ENCODE peak calls at places on chromosomes 16 and 17, in four cellular contexts. O is PC-9, E is AG10803, J is IMR-90. W is an unnamed sample.

GRCh38 chr16:85641776-85642176 is 28.7 kb downstream of the GSE1 start:
- DNase-seq in O (no peak), E (peak; percentile 56), J (no peak), W (no peak)

GRCh38 chr16:27324851-27325301 is 11.1 kb downstream of the IL4R start:
- DNase-seq in O (no peak), E (no peak), J (no peak), W (no peak)

GRCh38 chr17:79051306-79051705 is 23.3 kb upstream of the ENGASE start:
- DNase-seq in E (no peak), J (peak; percentile 36), O (no peak), W (no peak)

GRCh38 chr16:89009343-89010209 is 32.6 kb upstream of the CBFA2T3 start:
- DNase-seq in J (no peak), E (no peak), O (no peak), W (peak; percentile 18)

GRCh38 chr17:964881-965280 is 14.7 kb downstream of the NXN start:
- DNase-seq in J (no peak), O (no peak), E (no peak), W (no peak)

GRCh38 chr17:18066866-18067265 is 20.9 kb upstream of the DRG2 start:
- DNase-seq in O (no peak), E (no peak), J (peak; percentile 34), W (no peak)

GRCh38 chr16:70161350-70161749 is 12.2 kb upstream of the CLEC18C start:
- DNase-seq in J (no peak), O (no peak), E (no peak), W (no peak)

GRCh38 chr17:6305613-6306360 is 129.1 kb downstream of the AIPL1 start:
- DNase-seq in O (no peak), J (no peak), E (no peak), W (no peak)

GRCh38 chr16:72725643-72726042 is 322.3 kb downstream of the ZFHX3 start:
- DNase-seq in J (no peak), E (no peak), O (no peak), W (no peak)

DNA sequence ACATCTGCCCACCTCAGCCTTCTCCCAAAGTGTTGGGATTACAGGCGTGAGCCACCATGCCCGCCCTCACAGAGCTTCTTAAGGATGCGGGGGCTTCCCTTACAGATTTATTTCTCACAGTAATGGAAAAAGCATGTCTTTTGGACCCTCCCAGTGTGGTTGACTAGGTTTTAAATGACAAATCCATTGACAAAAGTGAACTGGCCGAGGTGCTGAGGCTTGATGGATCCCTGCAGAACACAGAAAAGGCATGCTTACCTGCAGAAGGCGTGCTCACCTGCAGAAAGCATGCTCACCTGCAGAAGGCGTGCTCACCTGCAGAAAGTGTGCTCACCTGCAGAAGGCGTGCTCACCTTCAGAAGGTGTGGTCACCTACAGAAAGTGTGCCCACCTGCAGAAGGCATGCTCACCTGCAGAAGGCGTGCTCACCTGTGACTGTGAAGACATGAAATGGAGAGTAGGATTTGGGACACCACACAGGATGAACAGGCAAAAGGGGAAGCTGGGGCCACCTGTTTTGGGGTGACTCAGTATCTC is 15.1 kb upstream of the BBS2 start:
- DNase-seq in J (no peak), O (no peak), E (no peak), W (no peak)
- TF ChIP-seq CTCF in J (no peak), O (no peak), E (no peak), W (peak; percentile 53)

GRCh38 chr16:76854234-76854633 is 336.8 kb upstream of the MON1B start:
- DNase-seq in J (no peak), E (no peak), O (no peak), W (no peak)
- TF ChIP-seq CTCF in J (peak; percentile 9), E (peak; percentile 25), O (peak; percentile 23), W (no peak)

GRCh38 chr17:14211246-14211645 is 25.4 kb downstream of the CDRT15 start:
- DNase-seq in J (no peak), O (no peak), E (no peak), W (no peak)
- TF ChIP-seq CTCF in J (no peak), O (no peak), E (no peak), W (no peak)

GRCh38 chr17:14805348-14805747 is 459.8 kb downstream of the PMP22 start:
- DNase-seq in J (no peak), O (no peak), E (peak; percentile 15), W (no peak)
- TF ChIP-seq CTCF in J (no peak), O (no peak), E (peak; percentile 1), W (peak; percentile 14)

GRCh38 chr17:43170766-43171681 is at the start of gene NBR1:
- DNase-seq in J (peak; percentile 98), O (peak; percentile 93), E (peak; percentile 98), W (peak; percentile 93)
- TF ChIP-seq CTCF in J (peak; percentile 24), O (no peak), E (peak; percentile 24), W (no peak)

GRCh38 chr17:48104440-48104839 is 3.1 kb upstream of the SNX11 start:
- DNase-seq in J (no peak), E (no peak), O (no peak), W (no peak)

GRCh38 chr17:48110722-48111121 is 3.2 kb downstream of the SNX11 start:
- DNase-seq in O (no peak), E (no peak), J (no peak), W (no peak)

GRCh38 chr17:48103379-48103715 is 2.1 kb upstream of the CBX1 start:
- DNase-seq in O (no peak), J (no peak), E (no peak), W (no peak)

GRCh38 chr17:48106802-48107136 is 797 bp upstream of the SNX11 start:
- DNase-seq in O (no peak), J (no peak), E (no peak), W (no peak)

DNA sequence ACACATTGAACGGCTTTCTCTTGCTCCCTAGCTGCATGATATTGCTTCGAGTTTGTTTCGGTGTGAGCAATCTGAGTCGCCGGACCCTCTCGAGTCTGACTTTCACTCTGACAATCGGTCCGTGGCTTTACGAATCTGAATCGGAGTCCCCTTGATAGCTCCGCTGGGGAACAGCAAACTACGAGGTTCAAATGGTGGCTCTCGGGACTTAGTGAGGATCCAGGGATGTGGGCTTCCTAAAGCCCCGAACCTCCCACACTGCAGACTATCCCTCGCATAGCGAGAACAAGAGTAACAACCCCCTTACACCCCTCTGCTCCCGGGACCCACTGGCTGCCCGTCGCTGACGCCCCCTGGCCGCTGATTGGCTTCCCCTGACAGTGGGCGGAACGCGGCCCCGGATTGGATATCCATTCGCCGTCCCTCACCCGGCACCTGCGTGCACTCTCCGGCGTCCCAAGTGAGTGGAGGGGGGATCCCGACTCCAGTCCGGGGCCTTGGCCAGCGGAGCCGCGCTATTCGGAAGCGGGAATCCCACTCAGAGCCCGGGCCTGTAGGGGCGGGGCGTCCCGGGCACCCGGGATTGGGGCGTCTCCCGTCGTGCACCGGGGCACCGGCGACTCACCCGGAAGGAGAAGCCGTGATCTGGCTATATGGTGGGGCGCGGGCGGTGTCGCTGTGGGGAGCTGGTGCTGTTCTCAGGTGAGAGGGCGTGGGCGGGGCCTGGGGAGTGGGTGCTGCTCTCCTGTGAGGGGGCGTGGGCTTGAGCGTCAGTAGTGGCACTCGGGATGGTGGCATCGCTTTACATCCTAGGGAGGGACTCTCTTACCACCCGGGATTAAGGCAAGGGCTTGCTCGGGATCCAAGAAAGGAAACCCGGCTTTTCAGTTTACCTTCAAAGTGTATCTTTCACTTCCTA is at the start of gene SNX11:
- DNase-seq in J (peak; percentile 80), O (peak; percentile 90), E (peak; percentile 70), W (peak; percentile 65)
- TF ChIP-seq CTCF in J (peak; percentile 10), O (peak; percentile 50), E (no peak), W (peak; percentile 22)

GRCh38 chr16:55508941-55509920 is at the start of gene LPCAT2:
- DNase-seq in J (peak; percentile 84), O (peak; percentile 71), E (peak; percentile 84), W (no peak)
- TF ChIP-seq CTCF in J (no peak), O (peak; percentile 22), E (no peak), W (no peak)

GRCh38 chr17:20105539-20106291 is 96.6 kb downstream of the SPECC1 start:
- DNase-seq in E (no peak), O (no peak), J (no peak), W (no peak)
- TF ChIP-seq CTCF in E (no peak), O (no peak), J (no peak), W (no peak)

GRCh38 chr16:82059983-82060421 is 24.9 kb downstream of the HSD17B2 start:
- DNase-seq in O (no peak), J (no peak), E (no peak), W (peak; percentile 35)

GRCh38 chr16:82055117-82055516 is 20.1 kb downstream of the HSD17B2 start:
- DNase-seq in E (no peak), J (no peak), O (no peak), W (no peak)

GRCh38 chr16:82056550-82056896 is 21.5 kb downstream of the HSD17B2 start:
- DNase-seq in O (no peak), J (no peak), E (no peak), W (no peak)

GRCh38 chr16:82059161-82059982 is 24.3 kb downstream of the HSD17B2 start:
- DNase-seq in J (no peak), O (no peak), E (peak; percentile 72), W (no peak)

DNA sequence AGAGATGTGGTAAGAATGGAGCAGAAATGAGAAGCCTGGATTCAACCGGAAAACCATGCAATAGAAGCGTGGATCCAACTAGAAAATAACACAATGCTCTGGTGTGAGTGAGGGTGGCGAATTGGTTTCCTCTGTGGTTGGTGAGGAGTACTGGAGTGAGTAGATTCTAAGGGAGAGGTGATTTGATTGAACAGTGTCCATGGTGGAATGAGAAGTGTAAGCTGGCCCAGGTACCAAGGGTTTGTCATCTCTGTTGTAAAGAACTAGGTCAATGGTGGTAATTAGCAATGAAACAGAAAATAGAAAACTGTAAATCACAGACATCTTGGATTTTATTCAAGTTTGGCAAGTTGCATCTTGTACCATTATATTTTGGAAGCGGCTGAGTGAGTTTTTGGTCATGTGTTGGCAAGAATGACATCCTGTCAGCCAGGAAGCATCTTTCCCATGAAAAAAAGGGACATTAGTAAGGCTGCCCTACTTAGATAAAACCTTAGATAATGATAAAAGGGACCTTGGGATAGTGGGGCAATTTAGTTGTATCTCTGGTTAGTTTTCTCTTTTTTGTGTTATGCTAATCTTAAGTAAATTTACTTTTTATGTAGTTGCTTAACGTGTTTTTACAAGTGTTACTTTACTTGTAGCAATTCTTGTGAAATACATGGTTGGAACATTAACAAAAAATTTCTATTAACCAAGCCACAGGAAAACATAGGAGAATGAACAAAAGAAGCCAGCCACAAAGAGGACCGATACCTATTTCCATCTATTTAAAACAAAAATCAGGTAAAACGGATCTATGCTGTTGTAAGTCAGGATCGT is 20.9 kb downstream of the HSD17B2 start:
- DNase-seq in O (no peak), J (no peak), E (peak; percentile 50), W (no peak)
- TF ChIP-seq CTCF in O (no peak), J (no peak), E (no peak), W (no peak)

DNA sequence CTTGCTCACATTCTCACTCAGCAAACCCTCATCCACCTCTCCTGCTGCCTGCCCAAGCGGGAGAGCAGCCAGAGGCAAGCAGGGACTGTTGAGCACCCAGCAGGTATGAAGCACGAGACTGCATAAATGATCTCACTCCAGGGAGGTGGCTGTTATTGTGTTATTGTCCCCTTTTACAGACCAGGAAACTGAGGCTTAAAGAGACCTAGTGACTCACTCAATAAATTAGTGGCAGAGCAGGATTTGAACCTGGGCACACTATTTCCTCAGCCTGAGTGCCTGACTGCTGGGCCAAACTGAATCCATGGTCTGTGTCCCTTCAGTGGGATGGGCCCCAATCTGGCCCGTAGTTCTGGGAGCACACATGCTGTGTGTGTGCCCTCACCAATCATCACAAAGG is 12.3 kb upstream of the MAP2K3 start:
- DNase-seq in J (no peak), E (no peak), O (no peak), W (no peak)
- TF ChIP-seq CTCF in J (no peak), E (no peak), O (no peak), W (no peak)

W was measured in LNCaP clone FGC.